ENCODE peak calls at places on chromosomes 6 and 20, in seven cellular contexts. R is A549, G is adrenal gland, Z is heart left ventricle, B is stomach, E is ovary, F is GM12878. N is an unnamed sample.

GRCh38 chr20:5848711-5849505 is 98.7 kb downstream of the SHLD1 start:
- DNase-seq in B (no peak), F (peak), Z (no peak), G (peak), R (no peak), E (peak), N (no peak)

GRCh38 chr6:37882724-37883413 is 63.3 kb downstream of the ZFAND3 start:
- DNase-seq in E (no peak), G (no peak), B (no peak), R (no peak), Z (no peak), F (no peak), N (no peak)

GRCh38 chr6:47862731-47863130 is 80.9 kb downstream of the OPN5 start:
- DNase-seq in F (no peak), Z (no peak), B (no peak), R (no peak), E (no peak), G (no peak), N (no peak)

GRCh38 chr6:157461000-157461915 is 80.3 kb downstream of the ZDHHC14 start:
- DNase-seq in E (no peak), G (no peak), R (no peak), Z (no peak), F (peak), B (no peak), N (no peak)

GRCh38 chr6:140283197-140283596 is 908.7 kb upstream of the CITED2 start:
- DNase-seq in R (no peak), E (no peak), F (no peak), G (no peak), Z (no peak), B (no peak), N (no peak)

GRCh38 chr6:1311400-1312192 is at the start of gene FOXQ1:
- DNase-seq in E (no peak), B (peak), R (no peak), Z (no peak), F (no peak), G (no peak), N (peak)

GRCh38 chr6:159094444-159095252 is 49.9 kb upstream of the TAGAP start:
- DNase-seq in E (no peak), Z (no peak), R (no peak), B (no peak), G (no peak), F (no peak), N (no peak)

GRCh38 chr20:13510837-13511488 is 127.8 kb downstream of the TASP1 start:
- DNase-seq in G (no peak), E (no peak), Z (no peak), B (no peak), F (no peak), R (no peak), N (no peak)

GRCh38 chr20:2026004-2026403 is 32.1 kb upstream of the PDYN start:
- DNase-seq in R (no peak), G (no peak), B (no peak), Z (no peak), F (no peak), E (no peak), N (no peak)

GRCh38 chr20:4534315-4534714 is 187.4 kb upstream of the PRND start:
- DNase-seq in Z (no peak), G (no peak), R (no peak), F (no peak), B (no peak), E (no peak), N (no peak)

GRCh38 chr20:48667481-48667880 is 160.3 kb downstream of the PREX1 start:
- DNase-seq in G (no peak), E (no peak), B (no peak), Z (no peak), R (no peak), F (no peak), N (no peak)

DNA sequence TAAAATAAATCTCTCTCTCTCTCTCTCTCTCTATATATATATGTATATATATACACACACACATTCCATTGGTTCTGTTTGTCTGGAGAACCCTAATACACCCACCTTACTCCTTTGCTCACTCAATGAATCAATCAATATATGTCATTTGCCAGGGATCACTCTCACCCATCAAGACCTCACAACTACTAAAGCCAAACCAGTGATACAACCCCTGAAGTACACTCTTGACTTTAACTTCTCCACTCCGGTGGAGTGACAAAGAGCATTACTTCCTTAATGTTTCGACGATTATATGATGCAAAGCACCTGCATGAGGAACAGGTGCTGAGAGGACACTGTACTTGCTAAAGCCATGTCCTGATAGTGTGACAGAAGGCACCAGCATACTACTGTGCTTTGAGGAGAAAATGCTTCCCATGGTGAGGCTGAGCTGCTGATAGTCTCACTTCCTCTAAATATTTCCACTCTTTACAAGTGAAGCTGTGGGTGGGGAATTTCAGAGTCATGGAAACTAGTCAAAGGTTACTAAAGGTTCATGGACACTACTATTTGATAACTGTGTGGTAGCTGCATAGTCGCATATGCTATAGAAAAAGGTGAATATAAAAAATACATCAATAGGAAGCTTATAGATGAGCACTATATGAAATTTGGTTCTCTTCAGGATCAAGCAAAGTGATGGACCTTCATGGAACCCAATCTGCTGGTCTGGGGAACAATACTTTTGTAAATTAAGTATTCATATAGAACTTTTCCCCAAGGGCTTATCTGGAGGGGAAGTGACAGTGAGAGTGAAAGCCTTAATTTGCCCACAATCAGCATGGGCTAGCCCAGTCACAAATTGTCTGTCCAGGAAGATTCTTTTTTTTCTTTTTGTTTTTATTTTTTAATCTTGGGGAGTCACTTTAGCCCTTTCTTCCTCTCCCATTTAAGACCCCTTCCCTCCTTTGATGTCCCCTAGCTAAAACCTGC is 141.9 kb upstream of the NEDD9 start:
- DNase-seq in G (no peak), Z (no peak), F (peak), E (no peak), B (no peak), R (no peak), N (no peak)
- H3K4me3 ChIP-seq in G (no peak), Z (no peak), F (peak), E (no peak), B (no peak), R (no peak), N (no peak)

GRCh38 chr6:167152858-167153257 is 4.9 kb downstream of the GPR31 start:
- DNase-seq in G (no peak), R (no peak), E (no peak), B (no peak), Z (no peak), F (peak), N (peak)
- TF ChIP-seq POLR2A in G (no peak), R (no peak), E (no peak), B (no peak), Z (no peak), F (no peak), N (no peak)

DNA sequence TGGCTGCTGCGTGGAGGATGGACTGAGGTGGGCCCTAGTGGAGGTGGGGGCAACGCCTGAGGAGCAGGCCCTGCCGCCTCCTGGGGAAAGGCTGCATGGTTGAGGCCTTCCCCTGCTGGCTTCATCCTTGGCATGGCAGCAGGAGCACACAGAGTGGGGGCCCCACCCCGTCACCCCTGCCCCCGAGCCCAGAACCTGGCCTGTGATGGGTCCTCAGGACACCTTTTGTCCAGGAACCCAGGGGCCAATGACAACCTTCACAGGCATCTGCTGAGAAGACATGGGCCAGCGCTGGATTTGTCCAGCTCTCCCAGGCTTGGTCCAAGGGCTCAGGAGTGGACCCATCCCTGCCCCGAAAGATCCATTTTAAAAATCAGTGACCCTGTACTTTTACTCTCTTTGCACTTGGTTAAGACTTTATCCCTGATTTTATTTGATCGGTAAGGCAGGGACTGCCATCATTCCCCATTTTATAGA is 575 bp upstream of the SLC17A9 start:
- DNase-seq in Z (no peak), R (no peak), F (no peak), G (no peak), E (no peak), B (no peak), N (no peak)
- H3K27ac ChIP-seq in Z (no peak), R (no peak), F (peak), G (peak), E (peak), B (peak), N (peak)

DNA sequence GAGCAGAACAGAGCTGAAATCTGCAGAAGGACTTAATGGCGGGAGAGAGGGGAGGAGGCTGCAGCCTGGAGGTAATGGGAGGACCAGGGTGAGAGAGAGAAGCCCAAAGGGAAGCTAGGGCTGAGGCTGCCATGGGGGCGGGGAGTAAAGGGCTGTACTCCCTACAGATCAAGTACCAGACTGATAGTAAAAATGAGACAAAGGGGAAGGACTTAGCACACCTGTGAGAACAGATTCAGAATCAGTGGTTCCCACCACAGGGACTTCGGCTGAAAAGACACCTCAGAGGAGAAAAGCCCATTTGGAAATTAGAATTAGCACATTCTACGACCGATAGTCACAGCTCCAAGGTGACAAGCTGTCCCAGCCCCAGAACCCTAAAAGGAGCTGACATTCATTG is 6.4 kb upstream of the TBXT start:
- DNase-seq in F (peak), R (no peak), G (no peak), E (no peak), B (no peak), Z (no peak), N (no peak)
- H3K4me3 ChIP-seq in F (no peak), R (no peak), G (no peak), E (no peak), B (no peak), Z (no peak), N (no peak)

GRCh38 chr6:43172127-43173007 is 1.3 kb downstream of the SRF start:
- DNase-seq in Z (peak), F (no peak), G (peak), R (no peak), E (peak), B (peak), N (peak)
- TF ChIP-seq POLR2A in Z (no peak), F (no peak), G (peak), R (no peak), E (no peak), B (no peak), N (no peak)

GRCh38 chr6:50977796-50978195 is 159.1 kb downstream of the TFAP2B start:
- DNase-seq in B (no peak), E (no peak), R (no peak), Z (no peak), F (no peak), G (no peak), N (no peak)
- H3K27ac ChIP-seq in B (no peak), E (no peak), R (no peak), Z (no peak), F (no peak), G (no peak), N (no peak)

GRCh38 chr20:47427746-47428145 is 71.2 kb upstream of the ZMYND8 start:
- DNase-seq in G (no peak), E (no peak), Z (no peak), R (no peak), B (no peak), F (no peak), N (no peak)
- H3K4me3 ChIP-seq in G (no peak), E (no peak), Z (no peak), R (no peak), B (no peak), F (no peak), N (no peak)

DNA sequence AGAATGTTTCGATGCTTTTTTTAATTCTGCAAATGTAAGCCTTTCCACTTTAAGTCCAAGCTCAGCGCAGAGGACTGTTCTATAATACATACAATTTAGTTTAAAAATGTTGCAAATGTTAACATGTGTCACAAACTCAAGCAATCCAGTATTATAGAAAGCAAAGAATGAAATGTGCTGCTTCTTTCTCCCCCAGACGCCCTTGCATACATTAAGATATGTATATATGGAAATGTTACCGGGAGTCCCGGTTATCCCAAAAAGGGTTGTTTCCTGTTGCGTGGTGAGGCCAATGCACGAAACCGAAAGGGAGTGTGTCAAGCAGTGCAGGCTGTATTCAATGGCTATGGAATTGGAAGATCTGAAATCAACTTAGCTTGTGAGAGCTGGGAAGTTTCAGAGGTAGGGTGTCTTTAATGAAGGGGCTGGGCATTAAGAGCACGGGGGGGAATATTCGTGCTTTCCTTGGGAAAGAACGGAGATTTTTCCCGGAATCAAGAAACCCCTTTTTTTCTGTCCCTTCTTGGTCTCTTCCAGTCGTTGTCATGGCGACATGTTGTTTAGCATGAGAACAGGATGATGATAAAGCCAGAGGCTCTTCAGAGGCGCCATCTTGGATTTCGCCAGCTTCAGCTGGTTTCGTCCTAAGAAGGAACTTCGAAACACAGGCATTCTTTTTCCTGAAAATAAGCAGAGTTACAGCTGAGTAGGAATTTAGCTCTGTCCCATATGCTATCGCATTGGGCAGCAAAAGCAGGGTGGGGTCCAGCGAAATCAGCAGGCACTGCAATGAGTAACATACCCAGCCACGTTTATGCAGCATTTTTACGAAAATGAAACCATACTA is 10.1 kb upstream of the NQO2 start:
- DNase-seq in Z (peak), B (peak), R (peak), G (peak), F (peak), E (peak), N (peak)
- TF ChIP-seq POLR2A in Z (peak), B (no peak), R (no peak), G (no peak), F (peak), E (peak), N (peak)